ENCODE peak calls at places on chromosome 5, in eight cellular contexts. B is brain microvascular endothelial cell, X is A549, N is heart right ventricle, J is lower lobe of right lung, E is thyroid gland, M is gastrocnemius medialis, R is coronary artery. D is an unnamed sample.

GRCh38 chr5:1801954-1802295 is 718 bp downstream of the NDUFS6 start:
- DNase-seq in X (peak), N (no peak), J (no peak), E (no peak), R (peak), M (no peak), B (no peak), D (no peak)

GRCh38 chr5:9851458-9851857 is 221.3 kb upstream of the TAS2R1 start:
- DNase-seq in N (no peak), X (peak), E (peak), R (no peak), B (peak), J (no peak), M (no peak), D (peak)

GRCh38 chr5:151724360-151724759 is 34.1 kb downstream of the ATOX1 start:
- DNase-seq in R (no peak), E (no peak), N (no peak), B (no peak), J (no peak), X (no peak), M (no peak), D (no peak)

GRCh38 chr5:35852084-35852734 is 4.5 kb upstream of the IL7R start:
- DNase-seq in R (no peak), J (no peak), N (no peak), E (no peak), M (no peak), B (no peak), X (peak), D (no peak)

GRCh38 chr5:176646707-176647029 is 616 bp upstream of the TSPAN17 start:
- DNase-seq in X (no peak), J (no peak), B (no peak), E (no peak), N (no peak), M (no peak), R (no peak), D (no peak)

GRCh38 chr5:154690488-154690887 is 64.7 kb upstream of the LARP1 start:
- DNase-seq in R (no peak), E (no peak), M (no peak), X (no peak), N (no peak), B (no peak), J (no peak), D (no peak)

GRCh38 chr5:1517838-1518237 is 5.9 kb downstream of the LPCAT1 start:
- DNase-seq in J (peak), R (peak), N (peak), B (no peak), E (peak), M (peak), X (no peak), D (no peak)

GRCh38 chr5:142056831-142057696 is 44.2 kb upstream of the GNPDA1 start:
- DNase-seq in B (no peak), M (no peak), N (no peak), J (no peak), E (no peak), R (no peak), X (no peak), D (no peak)

GRCh38 chr5:995318-995717 is 13.3 kb upstream of the NKD2 start:
- DNase-seq in R (peak), X (no peak), M (no peak), E (no peak), B (no peak), N (no peak), J (no peak), D (no peak)

GRCh38 chr5:87190687-87191086 is 77.0 kb upstream of the RASA1 start:
- DNase-seq in X (no peak), J (no peak), B (no peak), R (no peak), N (no peak), M (no peak), E (no peak), D (no peak)

GRCh38 chr5:101306391-101307137 is 403.5 kb upstream of the ST8SIA4 start:
- DNase-seq in X (no peak), E (no peak), R (no peak), M (no peak), J (no peak), N (no peak), B (no peak), D (no peak)

GRCh38 chr5:33490071-33490665 is 49.4 kb downstream of the TARS1 start:
- DNase-seq in B (no peak), E (no peak), N (no peak), X (no peak), R (no peak), M (no peak), J (no peak), D (no peak)

GRCh38 chr5:107618233-107618632 is 52.5 kb downstream of the EFNA5 start:
- DNase-seq in R (no peak), M (no peak), X (no peak), J (no peak), B (peak), N (no peak), E (no peak), D (no peak)

GRCh38 chr5:160165137-160166068 is 46.2 kb upstream of the PWWP2A start:
- DNase-seq in B (peak), M (peak), N (peak), R (peak), E (peak), X (peak), J (peak), D (peak)

GRCh38 chr5:79976759-79977515 is 14.1 kb downstream of the MTX3 start:
- DNase-seq in R (no peak), M (no peak), N (no peak), E (no peak), J (no peak), B (no peak), X (no peak), D (no peak)

GRCh38 chr5:56233230-56233629 is at the start of gene ANKRD55:
- DNase-seq in R (no peak), E (no peak), B (no peak), X (no peak), M (no peak), N (no peak), J (no peak), D (no peak)

GRCh38 chr5:71681282-71681681 is 37.8 kb upstream of the CARTPT start:
- DNase-seq in E (peak), M (no peak), N (no peak), B (peak), J (no peak), R (no peak), X (no peak), D (no peak)

GRCh38 chr5:134133995-134134541 is 19.6 kb downstream of the TCF7 start:
- DNase-seq in M (peak), E (no peak), B (no peak), X (no peak), R (peak), N (no peak), J (peak), D (no peak)
- H3K27ac ChIP-seq in M (peak), E (no peak), B (no peak), X (no peak), R (no peak), N (no peak), J (no peak), D (no peak)

DNA sequence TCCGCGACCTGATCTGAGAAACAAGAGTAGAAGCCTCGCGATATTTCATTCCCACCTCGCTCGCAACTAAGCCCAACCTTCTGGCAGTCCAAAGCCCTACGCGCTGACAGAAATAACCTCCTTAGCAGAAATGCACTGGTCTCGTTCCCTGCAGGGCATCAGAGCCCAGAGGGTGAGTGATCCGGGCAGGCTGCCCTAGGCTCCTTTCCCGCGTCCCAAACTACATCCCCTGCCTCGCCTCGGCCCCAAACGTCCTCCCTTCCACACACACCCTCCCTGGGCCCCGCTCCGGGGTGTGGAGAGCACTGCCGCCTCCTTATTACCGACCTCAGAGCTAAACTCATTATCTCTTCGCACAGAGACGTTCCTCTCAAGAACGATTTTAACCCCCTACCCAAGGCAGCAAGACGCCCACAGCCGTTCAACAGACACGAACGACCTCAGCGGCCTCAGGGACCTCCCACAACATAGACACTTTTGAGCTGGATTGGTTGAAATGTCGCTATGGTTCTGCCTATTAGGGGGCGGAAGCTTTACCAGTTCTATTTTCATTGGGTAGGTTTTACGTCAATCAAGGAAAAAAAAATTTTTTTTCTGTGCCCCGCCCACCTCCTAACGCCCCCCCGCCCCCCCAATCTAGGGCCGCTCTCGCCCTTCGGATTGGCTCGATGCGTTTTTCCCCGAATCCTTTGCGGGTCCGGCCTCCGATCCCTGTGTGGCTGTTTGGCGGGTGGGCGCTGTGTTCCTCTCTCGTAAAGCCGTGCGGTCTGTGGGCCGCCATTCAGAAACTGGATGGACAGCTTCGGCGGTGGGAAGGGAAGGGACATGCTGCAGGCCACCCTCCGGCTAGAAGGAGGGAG is at the start of gene CETN3:
- DNase-seq in J (peak), B (peak), N (peak), X (peak), E (peak), M (peak), R (peak), D (peak)
- TF ChIP-seq CTCF in J (peak), B (no peak), N (no peak), X (peak), E (no peak), M (no peak), R (no peak), D (no peak)

DNA sequence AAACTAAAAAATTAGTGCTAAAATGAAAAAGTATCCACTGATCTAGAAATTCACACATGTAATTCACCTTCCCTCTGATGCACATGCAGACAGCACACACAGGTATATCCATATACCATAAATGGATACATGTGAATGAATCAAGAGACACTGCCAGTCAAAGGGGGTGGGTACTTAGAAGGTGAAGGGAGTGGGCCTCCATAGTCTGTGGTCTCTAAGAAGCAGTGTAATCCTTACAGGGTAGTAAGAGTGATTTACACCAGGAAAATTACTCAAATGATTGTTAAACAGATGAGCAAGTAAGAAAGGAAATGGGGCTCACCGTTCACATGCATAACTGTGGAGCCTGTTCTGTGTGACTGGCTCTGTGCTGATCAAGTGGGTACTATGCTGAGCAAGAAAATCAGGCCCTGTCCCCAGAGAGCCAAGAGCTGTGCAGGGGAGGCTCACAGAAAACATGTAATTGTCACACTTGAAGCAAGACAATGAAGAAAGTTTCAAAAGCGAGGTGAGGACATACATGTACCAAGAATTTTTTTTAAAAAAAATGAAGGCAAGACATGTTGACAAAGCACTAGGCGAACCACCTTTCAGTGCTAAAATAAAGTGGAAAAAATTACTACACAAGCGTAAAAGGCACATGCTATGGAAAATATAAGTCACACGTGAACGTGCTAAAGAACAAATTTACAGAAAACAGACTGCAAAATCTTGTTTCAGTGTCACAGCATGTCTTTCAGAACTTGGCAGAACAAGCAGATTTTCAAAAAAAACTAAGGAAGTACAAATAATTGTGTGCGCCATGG is 2.4 kb downstream of the BTNL8 start:
- DNase-seq in X (no peak), J (no peak), R (no peak), M (no peak), E (no peak), B (no peak), N (no peak), D (no peak)
- H3K4me3 ChIP-seq in X (no peak), J (no peak), R (no peak), M (no peak), E (no peak), B (no peak), N (no peak), D (no peak)

DNA sequence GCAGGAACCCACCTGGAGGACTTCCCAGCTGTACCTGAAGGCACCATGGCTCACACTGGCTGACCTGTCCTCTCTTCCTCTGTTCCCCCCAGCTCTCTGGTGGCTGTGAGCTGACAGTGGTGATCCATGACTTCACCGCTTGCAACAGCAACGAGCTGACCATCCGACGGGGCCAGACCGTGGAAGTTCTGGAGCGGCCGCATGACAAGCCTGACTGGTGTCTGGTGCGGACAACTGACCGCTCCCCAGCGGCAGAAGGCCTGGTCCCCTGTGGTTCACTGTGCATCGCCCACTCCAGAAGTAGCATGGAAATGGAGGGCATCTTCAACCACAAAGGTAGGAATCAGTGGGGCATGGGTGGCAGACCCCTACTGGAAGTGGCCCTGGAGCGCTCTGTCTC is 161.9 kb upstream of the OTULINL start:
- DNase-seq in M (no peak), R (no peak), E (no peak), B (no peak), X (no peak), J (no peak), N (no peak), D (no peak)
- H3K27ac ChIP-seq in M (no peak), R (no peak), E (no peak), B (peak), X (no peak), J (no peak), N (no peak), D (no peak)

GRCh38 chr5:179879690-179880010 is 21.0 kb upstream of the MRNIP start:
- DNase-seq in E (no peak), M (no peak), X (no peak), J (no peak), R (no peak), B (no peak), N (no peak), D (no peak)

GRCh38 chr5:179883163-179883562 is 24.5 kb downstream of the TBC1D9B start:
- DNase-seq in R (no peak), N (no peak), E (no peak), M (no peak), J (no peak), B (no peak), X (no peak), D (no peak)

GRCh38 chr5:179880066-179880650 is 21.5 kb upstream of the MRNIP start:
- DNase-seq in J (peak), R (no peak), B (no peak), M (no peak), E (no peak), N (no peak), X (no peak), D (no peak)

GRCh38 chr5:179880848-179881590 is 22.4 kb upstream of the MRNIP start:
- DNase-seq in E (no peak), J (no peak), B (no peak), M (no peak), X (no peak), R (no peak), N (no peak), D (no peak)

GRCh38 chr5:179882338-179882737 is 23.7 kb upstream of the MRNIP start:
- DNase-seq in M (no peak), E (no peak), N (no peak), J (no peak), B (no peak), X (no peak), R (no peak), D (no peak)
- TF ChIP-seq CTCF in M (no peak), E (no peak), N (no peak), J (no peak), B (no peak), X (no peak), R (no peak), D (no peak)

GRCh38 chr5:67166886-67167285 is 29.7 kb downstream of the CD180 start:
- DNase-seq in X (no peak), J (no peak), M (no peak), E (no peak), B (no peak), N (no peak), R (no peak), D (no peak)
- H3K4me3 ChIP-seq in X (no peak), J (peak), M (no peak), E (no peak), B (peak), N (no peak), R (peak), D (no peak)

DNA sequence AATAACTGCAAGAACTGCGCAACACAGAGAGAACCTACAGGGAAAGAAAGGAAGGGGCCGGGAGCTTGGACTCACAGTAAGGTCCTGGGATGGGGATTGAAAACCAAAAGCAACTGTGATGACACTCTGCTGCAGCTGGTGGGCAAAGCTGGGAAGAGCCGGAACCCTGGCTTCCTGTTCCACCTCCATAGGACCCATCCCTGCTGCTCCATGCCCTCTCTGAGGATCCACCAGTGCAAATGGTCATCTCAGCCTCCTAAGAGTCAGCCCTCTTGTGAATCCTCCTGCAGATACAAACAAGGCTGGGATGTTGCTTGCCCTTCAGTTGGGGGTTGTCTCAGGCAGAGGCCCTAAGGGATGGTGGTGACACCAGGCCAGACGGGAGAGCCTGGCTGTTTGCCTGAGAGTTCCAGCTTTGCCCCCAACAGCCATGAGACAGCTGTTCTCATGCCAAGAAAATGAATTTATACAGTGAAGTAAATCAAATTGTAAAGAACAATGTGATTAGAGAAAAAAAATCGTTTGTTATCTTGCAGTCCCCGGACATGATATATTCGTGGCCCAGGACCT is 90.8 kb downstream of the TENT4A start:
- DNase-seq in R (no peak), M (no peak), J (no peak), B (no peak), X (no peak), E (no peak), N (no peak), D (no peak)
- H3K27ac ChIP-seq in R (no peak), M (no peak), J (no peak), B (no peak), X (no peak), E (no peak), N (no peak), D (no peak)

GRCh38 chr5:135009736-135010501 is 24.1 kb downstream of the PITX1 start:
- DNase-seq in E (no peak), R (peak), X (no peak), N (no peak), B (no peak), M (no peak), J (no peak), D (no peak)

GRCh38 chr5:135008981-135009735 is 24.9 kb downstream of the PITX1 start:
- DNase-seq in N (no peak), J (no peak), M (no peak), R (peak), X (no peak), B (no peak), E (no peak), D (no peak)

GRCh38 chr5:135011355-135012032 is 22.5 kb downstream of the PITX1 start:
- DNase-seq in N (no peak), X (no peak), B (no peak), J (peak), M (no peak), E (no peak), R (peak), D (no peak)

GRCh38 chr5:135012033-135012588 is 21.9 kb downstream of the PITX1 start:
- DNase-seq in N (no peak), X (no peak), R (peak), M (no peak), J (peak), B (no peak), E (no peak), D (no peak)

GRCh38 chr5:135010502-135011354 is 23.3 kb downstream of the PITX1 start:
- DNase-seq in J (no peak), X (no peak), E (no peak), R (peak), M (no peak), B (no peak), N (no peak), D (no peak)
- TF ChIP-seq CTCF in J (no peak), X (peak), E (no peak), R (no peak), M (no peak), B (peak), N (no peak), D (peak)

DNA sequence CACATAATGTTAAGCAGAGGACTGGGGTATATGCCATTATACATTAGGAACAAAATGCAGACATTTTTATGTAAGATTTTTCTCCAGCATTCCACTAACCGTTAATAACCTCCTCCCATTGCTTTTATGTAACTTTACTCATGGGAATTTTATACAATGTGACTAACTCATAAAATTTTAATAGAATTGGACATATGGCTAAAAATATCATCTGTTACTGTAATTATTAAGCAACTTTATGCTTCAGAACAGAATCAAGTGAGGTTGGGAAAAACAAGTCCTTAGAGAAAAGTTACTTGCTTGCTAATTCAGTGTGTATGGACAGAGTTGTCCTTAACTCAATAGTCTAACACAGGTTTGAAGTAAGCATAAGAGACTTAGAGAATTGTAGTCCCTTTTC is 54.8 kb upstream of the PCSK1 start:
- DNase-seq in E (no peak), M (no peak), J (no peak), B (no peak), X (no peak), R (no peak), N (no peak), D (no peak)
- H3K4me3 ChIP-seq in E (no peak), M (no peak), J (no peak), B (no peak), X (no peak), R (no peak), N (no peak), D (no peak)

GRCh38 chr5:156835905-156836304 is 14.2 kb upstream of the PPP1R2B start:
- DNase-seq in R (no peak), E (no peak), X (peak), J (no peak), B (no peak), M (no peak), N (no peak), D (no peak)
- H3K27ac ChIP-seq in R (no peak), E (no peak), X (no peak), J (no peak), B (no peak), M (no peak), N (no peak), D (no peak)